ENCODE peak calls at places on chromosomes 5 and 9, in ten cellular contexts. One of them, this sample, is unnamed.

GRCh38 chr9:18499987-18500386 is 26.0 kb downstream of the ADAMTSL1 start:
- DNase-seq in transverse colon: no peak
- DNase-seq in bronchial epithelial cell: peak; percentile 79
- DNase-seq in adrenal gland: no peak
- DNase-seq in brain microvascular endothelial cell: peak; percentile 14
- DNase-seq in SK-N-SH: no peak
- DNase-seq in heart right ventricle: no peak
- DNase-seq in BJ: no peak
- DNase-seq in AG09309: no peak
- DNase-seq in endothelial cell of umbilical vein: no peak
- DNase-seq in this sample: peak; percentile 66

GRCh38 chr5:142056831-142057696 is 44.2 kb upstream of the GNPDA1 start:
- DNase-seq in transverse colon: no peak
- DNase-seq in bronchial epithelial cell: no peak
- DNase-seq in adrenal gland: no peak
- DNase-seq in brain microvascular endothelial cell: no peak
- DNase-seq in SK-N-SH: peak; percentile 59
- DNase-seq in heart right ventricle: no peak
- DNase-seq in BJ: no peak
- DNase-seq in AG09309: no peak
- DNase-seq in endothelial cell of umbilical vein: no peak
- DNase-seq in this sample: no peak

GRCh38 chr9:3675964-3676363 is 150.2 kb upstream of the RFX3 start:
- DNase-seq in transverse colon: no peak
- DNase-seq in bronchial epithelial cell: no peak
- DNase-seq in adrenal gland: no peak
- DNase-seq in brain microvascular endothelial cell: no peak
- DNase-seq in SK-N-SH: peak; percentile 23
- DNase-seq in heart right ventricle: no peak
- DNase-seq in BJ: no peak
- DNase-seq in AG09309: no peak
- DNase-seq in endothelial cell of umbilical vein: no peak
- DNase-seq in this sample: no peak

GRCh38 chr9:99056186-99056585 is 48.7 kb upstream of the TGFBR1 start:
- DNase-seq in transverse colon: no peak
- DNase-seq in bronchial epithelial cell: no peak
- DNase-seq in adrenal gland: no peak
- DNase-seq in brain microvascular endothelial cell: no peak
- DNase-seq in SK-N-SH: no peak
- DNase-seq in heart right ventricle: no peak
- DNase-seq in BJ: no peak
- DNase-seq in AG09309: no peak
- DNase-seq in endothelial cell of umbilical vein: no peak
- DNase-seq in this sample: no peak

GRCh38 chr5:50415912-50416311 is 25.2 kb downstream of the EMB start:
- DNase-seq in transverse colon: no peak
- DNase-seq in bronchial epithelial cell: no peak
- DNase-seq in adrenal gland: no peak
- DNase-seq in brain microvascular endothelial cell: no peak
- DNase-seq in SK-N-SH: no peak
- DNase-seq in heart right ventricle: no peak
- DNase-seq in BJ: no peak
- DNase-seq in AG09309: no peak
- DNase-seq in endothelial cell of umbilical vein: no peak
- DNase-seq in this sample: no peak

GRCh38 chr9:37350486-37351190 is 71.9 kb upstream of the GRHPR start:
- DNase-seq in transverse colon: no peak
- DNase-seq in bronchial epithelial cell: peak; percentile 98
- DNase-seq in adrenal gland: no peak
- DNase-seq in brain microvascular endothelial cell: peak; percentile 60
- DNase-seq in SK-N-SH: no peak
- DNase-seq in heart right ventricle: no peak
- DNase-seq in BJ: no peak
- DNase-seq in AG09309: no peak
- DNase-seq in endothelial cell of umbilical vein: no peak
- DNase-seq in this sample: peak; percentile 95

GRCh38 chr5:58002318-58002717 is 457.6 kb downstream of the PLK2 start:
- DNase-seq in transverse colon: no peak
- DNase-seq in bronchial epithelial cell: peak; percentile 92
- DNase-seq in adrenal gland: no peak
- DNase-seq in brain microvascular endothelial cell: peak; percentile 58
- DNase-seq in SK-N-SH: no peak
- DNase-seq in heart right ventricle: no peak
- DNase-seq in BJ: no peak
- DNase-seq in AG09309: no peak
- DNase-seq in endothelial cell of umbilical vein: peak; percentile 17
- DNase-seq in this sample: peak; percentile 90

GRCh38 chr9:37840560-37841194 is 40.1 kb downstream of the DCAF10 start:
- DNase-seq in transverse colon: no peak
- DNase-seq in bronchial epithelial cell: peak; percentile 91
- DNase-seq in adrenal gland: no peak
- DNase-seq in brain microvascular endothelial cell: peak; percentile 82
- DNase-seq in SK-N-SH: no peak
- DNase-seq in heart right ventricle: no peak
- DNase-seq in BJ: peak; percentile 30
- DNase-seq in AG09309: peak; percentile 21
- DNase-seq in endothelial cell of umbilical vein: peak; percentile 47
- DNase-seq in this sample: peak; percentile 90

GRCh38 chr5:102766295-102767090 is 11.4 kb downstream of the PAM start:
- DNase-seq in transverse colon: no peak
- DNase-seq in bronchial epithelial cell: no peak
- DNase-seq in adrenal gland: no peak
- DNase-seq in brain microvascular endothelial cell: no peak
- DNase-seq in SK-N-SH: no peak
- DNase-seq in heart right ventricle: no peak
- DNase-seq in BJ: no peak
- DNase-seq in AG09309: no peak
- DNase-seq in endothelial cell of umbilical vein: no peak
- DNase-seq in this sample: no peak

GRCh38 chr5:102772273-102772672 is 17.2 kb downstream of the PAM start:
- DNase-seq in transverse colon: no peak
- DNase-seq in bronchial epithelial cell: no peak
- DNase-seq in adrenal gland: no peak
- DNase-seq in brain microvascular endothelial cell: no peak
- DNase-seq in SK-N-SH: no peak
- DNase-seq in heart right ventricle: no peak
- DNase-seq in BJ: no peak
- DNase-seq in AG09309: no peak
- DNase-seq in endothelial cell of umbilical vein: no peak
- DNase-seq in this sample: no peak

GRCh38 chr5:102771435-102771834 is 16.3 kb downstream of the PAM start:
- DNase-seq in transverse colon: no peak
- DNase-seq in bronchial epithelial cell: no peak
- DNase-seq in adrenal gland: no peak
- DNase-seq in brain microvascular endothelial cell: no peak
- DNase-seq in SK-N-SH: no peak
- DNase-seq in heart right ventricle: no peak
- DNase-seq in BJ: no peak
- DNase-seq in AG09309: no peak
- DNase-seq in endothelial cell of umbilical vein: peak; percentile 80
- DNase-seq in this sample: no peak

GRCh38 chr5:102767864-102768263 is 12.8 kb downstream of the PAM start:
- DNase-seq in transverse colon: no peak
- DNase-seq in bronchial epithelial cell: no peak
- DNase-seq in adrenal gland: no peak
- DNase-seq in brain microvascular endothelial cell: no peak
- DNase-seq in SK-N-SH: no peak
- DNase-seq in heart right ventricle: no peak
- DNase-seq in BJ: no peak
- DNase-seq in AG09309: no peak
- DNase-seq in endothelial cell of umbilical vein: no peak
- DNase-seq in this sample: no peak

GRCh38 chr5:102770803-102771202 is 15.7 kb downstream of the PAM start:
- DNase-seq in transverse colon: no peak
- DNase-seq in bronchial epithelial cell: no peak
- DNase-seq in adrenal gland: no peak
- DNase-seq in brain microvascular endothelial cell: no peak
- DNase-seq in SK-N-SH: no peak
- DNase-seq in heart right ventricle: no peak
- DNase-seq in BJ: no peak
- DNase-seq in AG09309: no peak
- DNase-seq in endothelial cell of umbilical vein: no peak
- DNase-seq in this sample: no peak
- TF ChIP-seq CTCF in transverse colon: no peak
- TF ChIP-seq CTCF in bronchial epithelial cell: no peak
- TF ChIP-seq CTCF in adrenal gland: no peak
- TF ChIP-seq CTCF in brain microvascular endothelial cell: no peak
- TF ChIP-seq CTCF in SK-N-SH: no peak
- TF ChIP-seq CTCF in heart right ventricle: no peak
- TF ChIP-seq CTCF in BJ: no peak
- TF ChIP-seq CTCF in AG09309: no peak
- TF ChIP-seq CTCF in endothelial cell of umbilical vein: no peak
- TF ChIP-seq CTCF in this sample: no peak

DNA sequence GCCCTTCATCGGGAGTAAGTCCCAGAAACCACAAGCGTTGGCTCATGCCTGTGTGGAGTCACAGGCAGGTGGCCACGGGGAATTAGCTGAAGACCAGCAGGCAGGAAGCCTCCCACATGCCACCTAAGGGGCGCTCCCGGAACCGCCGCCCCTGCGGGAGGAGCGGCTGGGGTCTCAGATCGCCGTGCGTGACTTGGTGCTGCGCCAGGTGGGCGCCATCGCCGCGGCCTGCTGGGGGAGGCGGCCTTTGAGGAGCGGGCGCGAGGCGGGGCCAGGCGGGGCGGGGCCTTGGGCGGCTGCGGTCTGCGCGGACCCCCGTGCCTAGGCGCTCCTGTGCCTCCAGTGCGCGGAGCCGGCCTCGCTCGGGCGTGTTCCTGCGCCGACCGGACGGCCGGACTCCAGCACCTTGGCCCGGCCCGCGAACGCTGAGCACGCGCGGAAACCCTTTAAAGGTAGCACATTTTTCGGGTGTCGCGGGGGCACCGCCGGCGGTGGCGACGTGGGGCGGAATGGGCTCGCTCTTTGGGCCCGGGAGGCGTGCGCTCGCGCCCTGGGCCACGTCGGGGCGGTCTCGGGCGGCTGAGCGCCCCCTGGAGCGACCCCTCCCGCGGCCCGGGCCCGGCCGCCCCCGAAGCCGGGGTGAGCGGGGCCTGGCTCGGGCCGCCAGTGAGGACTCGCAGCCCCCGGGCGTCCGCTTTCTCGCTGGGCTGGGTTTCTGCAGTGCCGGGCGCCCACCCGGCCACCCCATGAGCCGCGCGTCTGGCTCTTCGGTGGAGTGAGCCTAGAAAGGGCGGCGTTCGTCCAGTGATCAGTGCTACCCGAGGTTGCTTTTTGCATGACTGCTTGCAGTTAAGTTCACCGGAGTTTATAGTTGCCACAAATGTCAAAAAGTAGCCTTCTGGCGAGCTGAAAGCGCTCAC is 24.5 kb downstream of the LECT2 start:
- DNase-seq in transverse colon: no peak
- DNase-seq in bronchial epithelial cell: no peak
- DNase-seq in adrenal gland: no peak
- DNase-seq in brain microvascular endothelial cell: no peak
- DNase-seq in SK-N-SH: peak; percentile 65
- DNase-seq in heart right ventricle: peak; percentile 12
- DNase-seq in BJ: no peak
- DNase-seq in AG09309: no peak
- DNase-seq in endothelial cell of umbilical vein: no peak
- DNase-seq in this sample: no peak
- H3K4me3 ChIP-seq in transverse colon: peak overlapping the region; percentile 27
- H3K4me3 ChIP-seq in bronchial epithelial cell: no peak overlapping the region
- H3K4me3 ChIP-seq in adrenal gland: no peak overlapping the region
- H3K4me3 ChIP-seq in brain microvascular endothelial cell: peak overlapping the region; percentile 35
- H3K4me3 ChIP-seq in SK-N-SH: peak overlapping the region; percentile 67
- H3K4me3 ChIP-seq in heart right ventricle: peak overlapping the region; percentile 22
- H3K4me3 ChIP-seq in BJ: no peak overlapping the region
- H3K4me3 ChIP-seq in AG09309: no peak overlapping the region
- H3K4me3 ChIP-seq in endothelial cell of umbilical vein: no peak overlapping the region
- H3K4me3 ChIP-seq in this sample: no peak overlapping the region

GRCh38 chr9:22097712-22098111 is 88.6 kb upstream of the CDKN2B start:
- DNase-seq in transverse colon: no peak
- DNase-seq in bronchial epithelial cell: peak; percentile 84
- DNase-seq in adrenal gland: no peak
- DNase-seq in brain microvascular endothelial cell: peak; percentile 73
- DNase-seq in SK-N-SH: no peak
- DNase-seq in heart right ventricle: no peak
- DNase-seq in BJ: peak; percentile 85
- DNase-seq in AG09309: peak; percentile 86
- DNase-seq in endothelial cell of umbilical vein: no peak
- DNase-seq in this sample: peak; percentile 79

GRCh38 chr9:22098636-22099332 is 89.7 kb upstream of the CDKN2B start:
- DNase-seq in transverse colon: no peak
- DNase-seq in bronchial epithelial cell: no peak
- DNase-seq in adrenal gland: no peak
- DNase-seq in brain microvascular endothelial cell: no peak
- DNase-seq in SK-N-SH: no peak
- DNase-seq in heart right ventricle: no peak
- DNase-seq in BJ: no peak
- DNase-seq in AG09309: no peak
- DNase-seq in endothelial cell of umbilical vein: no peak
- DNase-seq in this sample: no peak

GRCh38 chr9:22103650-22104575 is 94.8 kb upstream of the CDKN2B start:
- DNase-seq in transverse colon: peak; percentile 55
- DNase-seq in bronchial epithelial cell: peak; percentile 31
- DNase-seq in adrenal gland: no peak
- DNase-seq in brain microvascular endothelial cell: peak; percentile 89
- DNase-seq in SK-N-SH: no peak
- DNase-seq in heart right ventricle: no peak
- DNase-seq in BJ: no peak
- DNase-seq in AG09309: peak; percentile 59
- DNase-seq in endothelial cell of umbilical vein: no peak
- DNase-seq in this sample: peak; percentile 58

GRCh38 chr9:22102347-22103053 is 93.4 kb upstream of the CDKN2B start:
- DNase-seq in transverse colon: no peak
- DNase-seq in bronchial epithelial cell: peak; percentile 38
- DNase-seq in adrenal gland: no peak
- DNase-seq in brain microvascular endothelial cell: no peak
- DNase-seq in SK-N-SH: no peak
- DNase-seq in heart right ventricle: no peak
- DNase-seq in BJ: no peak
- DNase-seq in AG09309: no peak
- DNase-seq in endothelial cell of umbilical vein: no peak
- DNase-seq in this sample: peak; percentile 50

DNA sequence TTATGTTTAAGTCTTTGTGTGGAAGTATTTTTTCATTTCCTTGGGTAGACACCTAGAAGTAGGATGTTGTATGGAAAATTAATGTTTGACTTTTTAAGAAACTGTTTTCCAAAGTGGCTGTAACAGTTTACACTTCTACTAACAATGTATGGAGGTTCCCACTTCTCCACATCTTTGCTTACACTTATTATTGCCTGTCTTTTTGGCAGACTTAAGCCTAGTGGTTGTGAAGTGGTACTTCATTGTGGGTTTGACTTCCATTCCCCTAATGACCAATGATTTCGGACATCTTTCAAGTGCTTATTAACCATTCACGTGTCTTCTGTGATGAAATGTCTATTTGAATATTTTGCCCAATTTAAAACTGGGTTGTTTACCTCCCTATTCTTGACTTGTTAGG is 91.5 kb upstream of the CDKN2B start:
- DNase-seq in transverse colon: no peak
- DNase-seq in bronchial epithelial cell: no peak
- DNase-seq in adrenal gland: no peak
- DNase-seq in brain microvascular endothelial cell: no peak
- DNase-seq in SK-N-SH: no peak
- DNase-seq in heart right ventricle: no peak
- DNase-seq in BJ: no peak
- DNase-seq in AG09309: no peak
- DNase-seq in endothelial cell of umbilical vein: no peak
- DNase-seq in this sample: no peak
- TF ChIP-seq CTCF in transverse colon: no peak
- TF ChIP-seq CTCF in bronchial epithelial cell: no peak
- TF ChIP-seq CTCF in adrenal gland: no peak
- TF ChIP-seq CTCF in brain microvascular endothelial cell: peak; percentile 24
- TF ChIP-seq CTCF in SK-N-SH: peak; percentile 40
- TF ChIP-seq CTCF in heart right ventricle: no peak
- TF ChIP-seq CTCF in BJ: no peak
- TF ChIP-seq CTCF in AG09309: no peak
- TF ChIP-seq CTCF in endothelial cell of umbilical vein: no peak
- TF ChIP-seq CTCF in this sample: peak; percentile 23

DNA sequence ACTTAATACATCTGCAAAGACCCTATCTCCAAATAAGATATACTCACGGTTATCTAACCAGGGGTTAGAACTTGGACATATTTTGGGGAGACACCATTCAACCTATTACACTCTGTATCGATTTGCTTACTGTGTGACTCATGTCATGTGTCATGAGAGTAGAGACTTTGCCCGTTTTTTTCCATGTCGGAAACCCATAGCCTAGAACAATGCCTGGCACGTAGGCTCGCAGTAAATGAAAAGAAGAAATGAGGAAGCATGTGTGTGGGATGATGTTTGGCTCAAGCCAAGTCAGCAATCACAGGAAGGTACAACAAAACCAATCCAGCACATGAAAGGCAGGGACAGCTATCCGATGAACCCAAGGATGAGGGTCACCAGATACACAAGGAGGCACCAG is 94.6 kb upstream of the DNAH5 start:
- DNase-seq in transverse colon: no peak
- DNase-seq in bronchial epithelial cell: peak; percentile 93
- DNase-seq in adrenal gland: no peak
- DNase-seq in brain microvascular endothelial cell: peak; percentile 55
- DNase-seq in SK-N-SH: no peak
- DNase-seq in heart right ventricle: no peak
- DNase-seq in BJ: no peak
- DNase-seq in AG09309: no peak
- DNase-seq in endothelial cell of umbilical vein: peak; percentile 80
- DNase-seq in this sample: peak; percentile 80
- H3K4me3 ChIP-seq in transverse colon: no peak overlapping the region
- H3K4me3 ChIP-seq in bronchial epithelial cell: no peak overlapping the region
- H3K4me3 ChIP-seq in adrenal gland: no peak overlapping the region
- H3K4me3 ChIP-seq in brain microvascular endothelial cell: no peak overlapping the region
- H3K4me3 ChIP-seq in SK-N-SH: no peak overlapping the region
- H3K4me3 ChIP-seq in heart right ventricle: no peak overlapping the region
- H3K4me3 ChIP-seq in BJ: no peak overlapping the region
- H3K4me3 ChIP-seq in AG09309: no peak overlapping the region
- H3K4me3 ChIP-seq in endothelial cell of umbilical vein: no peak overlapping the region
- H3K4me3 ChIP-seq in this sample: no peak overlapping the region